ENCODE peak calls at places on chromosomes 3 and 15, in six cellular contexts. G is H9, I is IMR-90, Z is neuronal stem cell, A is mesenchymal stem cell, K is H1. M is an unnamed sample.

GRCh38 chr15:85692873-85693272 is 101.9 kb downstream of the KLHL25 start:
- DNase-seq in G (no peak), I (no peak), Z (no peak), A (no peak), K (no peak), M (no peak)

GRCh38 chr15:58479941-58480340 is 48.1 kb downstream of the LIPC start:
- DNase-seq in G (no peak), I (no peak), Z (no peak), A (no peak), K (no peak), M (no peak)

GRCh38 chr15:50697109-50697797 is 10.7 kb upstream of the TRPM7 start:
- DNase-seq in G (no peak), I (peak; percentile 56), Z (no peak), A (peak; percentile 17), K (no peak), M (no peak)

GRCh38 chr3:29605845-29606244 is 325.0 kb downstream of the RBMS3 start:
- DNase-seq in G (no peak), I (peak; percentile 94), Z (no peak), A (peak; percentile 82), K (no peak), M (no peak)

GRCh38 chr3:195125646-195126045 is 145.3 kb downstream of the XXYLT1 start:
- DNase-seq in G (no peak), I (no peak), Z (no peak), A (no peak), K (no peak), M (no peak)

GRCh38 chr3:40753371-40753770 is 228.6 kb downstream of the ZNF621 start:
- DNase-seq in G (no peak), I (no peak), Z (no peak), A (no peak), K (no peak), M (no peak)

GRCh38 chr3:49616061-49616460 is 58.1 kb upstream of the APEH start:
- DNase-seq in G (no peak), I (no peak), Z (no peak), A (no peak), K (no peak), M (no peak)

GRCh38 chr15:101248274-101248673 is 3.6 kb downstream of the CHSY1 start:
- DNase-seq in G (no peak), I (no peak), Z (no peak), A (no peak), K (no peak), M (peak; percentile 34)

GRCh38 chr3:38000242-38000916 is 9.8 kb downstream of the VILL start:
- DNase-seq in G (no peak), I (no peak), Z (no peak), A (no peak), K (no peak), M (no peak)

GRCh38 chr15:49137861-49138260 is 17.5 kb downstream of the COPS2 start:
- DNase-seq in G (no peak), I (peak; percentile 61), Z (no peak), A (no peak), K (no peak), M (peak; percentile 24)

GRCh38 chr15:70160803-70161565 is 63.3 kb upstream of the TLE3 start:
- DNase-seq in G (no peak), I (no peak), Z (no peak), A (no peak), K (no peak), M (no peak)

GRCh38 chr3:64685800-64686445 is 1.9 kb downstream of the ADAMTS9 start:
- DNase-seq in G (peak; percentile 94), I (peak; percentile 88), Z (peak; percentile 94), A (peak; percentile 97), K (peak; percentile 88), M (peak; percentile 17)
- H3K14ac ChIP-seq in G (no peak overlapping the region), I (peak overlapping the region; percentile 16), Z (no peak overlapping the region), A (no peak overlapping the region), K (no peak overlapping the region), M (peak overlapping the region; percentile 36)

GRCh38 chr3:124257332-124257864 is 265.5 kb upstream of the ROPN1 start:
- DNase-seq in G (no peak), I (no peak), Z (no peak), A (no peak), K (no peak), M (no peak)
- H3K14ac ChIP-seq in G (no peak overlapping the region), I (no peak overlapping the region), Z (no peak overlapping the region), A (no peak overlapping the region), K (no peak overlapping the region), M (peak overlapping the region; percentile 61)

GRCh38 chr3:25662921-25663320 is 1.8 kb downstream of the TOP2B start:
- DNase-seq in G (no peak), I (peak; percentile 4), Z (no peak), A (no peak), K (no peak), M (no peak)
- H3K14ac ChIP-seq in G (no peak overlapping the region), I (peak overlapping the region; percentile 37), Z (no peak overlapping the region), A (no peak overlapping the region), K (no peak overlapping the region), M (no peak overlapping the region)

DNA sequence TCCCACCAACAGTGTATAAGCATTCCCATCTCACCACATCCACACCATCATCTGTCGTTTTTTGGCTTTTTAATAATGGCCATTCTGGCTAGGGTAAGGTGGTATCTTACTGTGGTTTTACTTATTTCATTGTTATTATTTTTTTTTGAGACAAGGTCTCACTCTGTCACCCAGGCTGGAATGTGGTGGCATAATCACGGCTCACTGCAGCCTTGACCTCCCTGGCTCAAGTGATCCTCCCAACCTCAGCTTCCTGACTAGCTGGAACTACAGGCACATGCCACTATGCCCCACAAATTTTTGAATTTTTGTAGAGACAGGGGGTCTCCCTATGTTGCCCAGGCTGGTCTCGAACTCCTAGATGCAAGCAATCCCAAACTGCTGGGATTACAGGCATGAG is 11.0 kb upstream of the CSRNP1 start:
- DNase-seq in G (no peak), I (no peak), Z (no peak), A (no peak), K (no peak), M (no peak)
- H3K14ac ChIP-seq in G (no peak overlapping the region), I (no peak overlapping the region), Z (no peak overlapping the region), A (no peak overlapping the region), K (no peak overlapping the region), M (no peak overlapping the region)

GRCh38 chr15:66779331-66780009 is 77.4 kb downstream of the SMAD6 start:
- DNase-seq in G (no peak), I (no peak), Z (no peak), A (no peak), K (no peak), M (no peak)
- H3K14ac ChIP-seq in G (no peak overlapping the region), I (peak overlapping the region; percentile 95), Z (peak overlapping the region; percentile 77), A (no peak overlapping the region), K (no peak overlapping the region), M (peak overlapping the region; percentile 19)